ENCODE peak calls at places on chromosomes 5 and 9, in six cellular contexts. E is iPS DF 6.9, R is GM23248, B is adrenal gland, M is A549, Y is endothelial cell of umbilical vein. W is an unnamed sample.

GRCh38 chr9:32384002-32384363 is 460 bp upstream of the ACO1 start:
- DNase-seq in E (no peak), R (peak), B (no peak), Y (no peak), M (no peak), W (no peak)

GRCh38 chr5:24472518-24472917 is 172.3 kb downstream of the CDH10 start:
- DNase-seq in R (no peak), E (no peak), M (no peak), Y (no peak), B (no peak), W (no peak)

GRCh38 chr5:171633776-171634470 is 151.7 kb upstream of the SMIM23 start:
- DNase-seq in M (no peak), E (no peak), Y (no peak), R (no peak), B (no peak), W (no peak)

GRCh38 chr9:87337335-87338074 is 160.2 kb upstream of the DAPK1 start:
- DNase-seq in B (no peak), R (peak), E (no peak), Y (peak), M (peak), W (peak)

GRCh38 chr5:145949474-145949873 is 13.1 kb downstream of the SH3RF2 start:
- DNase-seq in B (no peak), Y (no peak), R (no peak), E (no peak), M (no peak), W (no peak)

GRCh38 chr5:76874088-76874581 is 24.3 kb downstream of the S100Z start:
- DNase-seq in B (no peak), M (no peak), Y (no peak), R (no peak), E (no peak), W (no peak)

GRCh38 chr5:143212261-143212660 is 191.2 kb downstream of the NR3C1 start:
- DNase-seq in R (no peak), M (no peak), Y (peak), B (no peak), E (no peak), W (no peak)

GRCh38 chr9:126690431-126691051 is 76.8 kb downstream of the LMX1B start:
- DNase-seq in E (no peak), M (peak), B (peak), Y (no peak), R (peak), W (peak)

GRCh38 chr9:83384214-83384613 is 154.0 kb downstream of the FRMD3 start:
- DNase-seq in Y (no peak), B (no peak), E (no peak), R (no peak), M (no peak), W (no peak)

GRCh38 chr9:18428621-18429020 is 45.3 kb upstream of the ADAMTSL1 start:
- DNase-seq in E (no peak), M (no peak), R (no peak), B (no peak), Y (no peak), W (no peak)

GRCh38 chr5:58937031-58937681 is 354.3 kb downstream of the RAB3C start:
- DNase-seq in R (no peak), E (no peak), M (no peak), Y (no peak), B (no peak), W (peak)

GRCh38 chr5:77641397-77641943 is 3.0 kb upstream of the OTP start:
- DNase-seq in Y (no peak), B (no peak), R (no peak), M (no peak), E (no peak), W (no peak)

GRCh38 chr5:139687656-139688055 is 39.5 kb downstream of the CXXC5 start:
- DNase-seq in Y (no peak), E (no peak), R (no peak), M (no peak), B (no peak), W (no peak)

GRCh38 chr5:10118150-10118549 is 131.5 kb downstream of the ATPSCKMT start:
- DNase-seq in B (no peak), M (no peak), E (no peak), Y (no peak), R (peak), W (no peak)

GRCh38 chr5:66442951-66443445 is 153.2 kb upstream of the MAST4 start:
- DNase-seq in R (peak), E (no peak), M (no peak), B (peak), Y (no peak), W (peak)

GRCh38 chr5:180135967-180136641 is 64.5 kb upstream of the RNF130 start:
- DNase-seq in E (no peak), Y (no peak), M (no peak), R (no peak), B (no peak), W (no peak)

GRCh38 chr9:129676970-129677369 is 11.5 kb downstream of the PRRX2 start:
- DNase-seq in R (peak), B (no peak), Y (no peak), M (no peak), E (no peak), W (no peak)

GRCh38 chr9:127148014-127148413 is 25.6 kb upstream of the ANGPTL2 start:
- DNase-seq in Y (no peak), R (no peak), M (no peak), B (no peak), E (no peak), W (no peak)

GRCh38 chr5:78792342-78793055 is 143.9 kb upstream of the LHFPL2 start:
- DNase-seq in E (no peak), R (no peak), M (no peak), Y (no peak), B (no peak), W (peak)
- H3K4me3 ChIP-seq in E (no peak), R (no peak), M (no peak), Y (no peak), B (no peak), W (no peak)

GRCh38 chr9:125513634-125514413 is 193.2 kb downstream of the MAPKAP1 start:
- DNase-seq in B (peak), M (peak), R (peak), Y (peak), E (no peak), W (peak)
- H3K4me3 ChIP-seq in B (no peak), M (peak), R (no peak), Y (no peak), E (no peak), W (no peak)

GRCh38 chr5:159311063-159311462 is 19.2 kb downstream of the IL12B start:
- DNase-seq in R (no peak), M (no peak), Y (no peak), E (no peak), B (no peak), W (no peak)
- H3K4me3 ChIP-seq in R (no peak), M (no peak), Y (no peak), E (no peak), B (no peak), W (no peak)

GRCh38 chr9:101675341-101675740 is 63.1 kb downstream of the GRIN3A start:
- DNase-seq in B (no peak), Y (no peak), R (no peak), E (no peak), M (no peak), W (no peak)

GRCh38 chr9:101674165-101674564 is 64.3 kb downstream of the GRIN3A start:
- DNase-seq in E (no peak), B (no peak), Y (no peak), R (no peak), M (no peak), W (no peak)

GRCh38 chr9:101673642-101674041 is 64.8 kb downstream of the GRIN3A start:
- DNase-seq in Y (no peak), M (no peak), B (no peak), E (no peak), R (no peak), W (no peak)

GRCh38 chr9:101677864-101678263 is 60.6 kb downstream of the GRIN3A start:
- DNase-seq in M (no peak), B (no peak), E (no peak), Y (no peak), R (no peak), W (no peak)
- H3K4me3 ChIP-seq in M (no peak), B (no peak), E (no peak), Y (no peak), R (no peak), W (no peak)

GRCh38 chr5:107806705-107807104 is 136.0 kb upstream of the EFNA5 start:
- DNase-seq in R (peak), M (peak), Y (no peak), E (no peak), B (no peak), W (peak)

GRCh38 chr5:107806271-107806670 is 135.5 kb upstream of the EFNA5 start:
- DNase-seq in E (no peak), Y (no peak), B (no peak), R (no peak), M (no peak), W (no peak)

GRCh38 chr5:107808671-107809137 is 138.0 kb upstream of the EFNA5 start:
- DNase-seq in M (no peak), B (peak), Y (no peak), R (no peak), E (peak), W (no peak)

GRCh38 chr5:107812570-107813141 is 141.9 kb upstream of the EFNA5 start:
- DNase-seq in E (no peak), Y (no peak), M (no peak), B (no peak), R (peak), W (peak)

GRCh38 chr5:107809201-107810034 is 138.7 kb upstream of the EFNA5 start:
- DNase-seq in E (no peak), B (no peak), M (no peak), R (peak), Y (no peak), W (no peak)
- H3K4me3 ChIP-seq in E (no peak), B (no peak), M (no peak), R (no peak), Y (no peak), W (no peak)

GRCh38 chr9:89661391-89661949 is 56.7 kb downstream of the GADD45G start:
- DNase-seq in Y (no peak), B (peak), M (no peak), E (no peak), R (no peak), W (peak)
- H3K4me3 ChIP-seq in Y (no peak), B (no peak), M (no peak), E (no peak), R (no peak), W (no peak)

W was measured in trophoblast cell.